ENCODE peak calls at places on chromosomes 3 and 15, in nine cellular contexts. V, G, L, O, R, A, Q, F and M are unnamed samples.
A peak's percentile ranks its signal among the peaks of the same experiment; 100 is the strongest.

GRCh38 chr3:52070724-52071621 is 14.6 kb upstream of the DUSP7 start:
- DNase-seq in V (no peak), G (no peak), L (no peak), O (peak; percentile 42), R (no peak), A (no peak), Q (no peak), F (no peak), M (no peak)

GRCh38 chr3:62531494-62531893 is 158.1 kb upstream of the FEZF2 start:
- DNase-seq in V (no peak), G (no peak), L (no peak), O (no peak), R (no peak), A (no peak), Q (no peak), F (no peak), M (no peak)

GRCh38 chr3:140170612-140171011 is 235.6 kb downstream of the CLSTN2 start:
- DNase-seq in V (no peak), G (no peak), L (no peak), O (no peak), R (peak; percentile 15), A (no peak), Q (no peak), F (no peak), M (no peak)

GRCh38 chr15:68868296-68868695 is 47.6 kb upstream of the ANP32A start:
- DNase-seq in V (no peak), G (no peak), L (no peak), O (no peak), R (no peak), A (no peak), Q (no peak), F (no peak), M (no peak)

GRCh38 chr3:67704322-67704721 is 49.9 kb upstream of the SUCLG2 start:
- DNase-seq in V (no peak), G (no peak), L (no peak), O (no peak), R (no peak), A (no peak), Q (no peak), F (no peak), M (no peak)

GRCh38 chr15:88610756-88611231 is 10.3 kb upstream of the AEN start:
- DNase-seq in V (no peak), G (peak; percentile 64), L (no peak), O (no peak), R (no peak), A (no peak), Q (no peak), F (no peak), M (no peak)

GRCh38 chr3:179421500-179421899 is 29.8 kb downstream of the GNB4 start:
- DNase-seq in V (no peak), G (no peak), L (no peak), O (peak; percentile 65), R (peak; percentile 39), A (no peak), Q (no peak), F (no peak), M (no peak)

GRCh38 chr3:169310190-169310918 is 353.2 kb downstream of the MECOM start:
- DNase-seq in V (no peak), G (no peak), L (no peak), O (no peak), R (no peak), A (no peak), Q (no peak), F (no peak), M (no peak)

GRCh38 chr15:45163508-45163856 is 24.3 kb downstream of the SHF start:
- DNase-seq in V (no peak), G (no peak), L (no peak), O (no peak), R (no peak), A (no peak), Q (no peak), F (no peak), M (no peak)